ENCODE peak calls at places on chromosome 10, in five cellular contexts. L is tibial artery, V is colonic mucosa, M is Peyer's patch, X is keratinocyte. C is an unnamed sample. For H3K4me1 and H3K9me3, the result is how much of the 10 kb centered on the place peaks cover.

GRCh38 chr10:7572435-7572834 is 94.3 kb downstream of the ITIH5 start:
- DNase-seq in L (no peak), X (no peak), V (no peak), M (no peak), C (no peak)

GRCh38 chr10:108696792-108697477 is 1226.4 kb downstream of the XPNPEP1 start:
- DNase-seq in L (no peak), M (no peak), X (no peak), V (no peak), C (no peak)

GRCh38 chr10:112716076-112716475 is 234.0 kb upstream of the TCF7L2 start:
- DNase-seq in M (no peak), X (no peak), L (no peak), V (no peak), C (no peak)

GRCh38 chr10:69253171-69253570 is 25.1 kb upstream of the HK1 start:
- DNase-seq in L (no peak), M (no peak), X (no peak), V (no peak), C (no peak)

GRCh38 chr10:73446926-73447325 is 13.6 kb upstream of the MSS51 start:
- DNase-seq in V (no peak), L (no peak), M (no peak), X (no peak), C (no peak)

GRCh38 chr10:22071332-22071731 is 67.8 kb upstream of the DNAJC1 start:
- DNase-seq in L (no peak), X (no peak), V (no peak), M (no peak), C (no peak)

GRCh38 chr10:6990891-6991290 is 410.8 kb upstream of the PRKCQ start:
- DNase-seq in L (no peak), M (no peak), V (no peak), X (no peak), C (no peak)

GRCh38 chr10:126661356-126661755 is 9.1 kb downstream of the C10orf90 start:
- DNase-seq in L (no peak), X (no peak), V (no peak), M (no peak), C (no peak)

GRCh38 chr10:74637685-74638084 is 188.7 kb upstream of the KAT6B start:
- DNase-seq in L (no peak), X (no peak), M (no peak), V (no peak), C (no peak)

GRCh38 chr10:110400173-110400947 is 95.6 kb upstream of the SMNDC1 start:
- DNase-seq in V (no peak), L (no peak), M (no peak), X (no peak), C (no peak)

GRCh38 chr10:44972874-44973306 is 5.7 kb downstream of the DEPP1 start:
- DNase-seq in X (no peak), V (no peak), L (no peak), M (no peak), C (no peak)

GRCh38 chr10:44971935-44972792 is 6.4 kb downstream of the DEPP1 start:
- DNase-seq in X (no peak), M (no peak), V (no peak), L (no peak), C (no peak)

GRCh38 chr10:44970812-44971395 is 7.7 kb downstream of the DEPP1 start:
- DNase-seq in L (no peak), X (no peak), M (no peak), V (no peak), C (no peak)

GRCh38 chr10:44969854-44970253 is 8.8 kb downstream of the DEPP1 start:
- DNase-seq in V (no peak), X (no peak), M (no peak), L (no peak), C (no peak)

DNA sequence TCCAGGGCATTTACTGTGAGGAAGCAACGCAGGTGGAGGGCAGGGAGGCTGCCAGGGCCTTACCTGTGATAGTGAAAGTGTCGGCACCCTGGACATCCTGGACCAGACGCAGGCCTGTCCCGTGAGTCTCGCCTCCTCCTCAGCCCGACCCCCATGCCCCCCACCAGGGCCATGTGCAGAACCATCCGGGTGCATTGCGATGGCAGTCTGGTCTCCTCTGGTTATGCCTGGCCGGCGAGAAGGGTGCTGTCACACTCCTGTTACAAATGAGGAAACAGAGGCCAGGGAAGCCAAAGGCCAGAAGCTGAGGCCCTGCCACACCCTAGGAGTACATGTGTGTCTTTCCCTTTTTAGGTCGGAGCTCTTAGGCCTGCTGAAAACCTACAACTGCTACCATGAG is 7.2 kb downstream of the DEPP1 start:
- DNase-seq in V (no peak), M (no peak), X (no peak), L (no peak), C (no peak)
- H3K4me1 ChIP-seq in V (under half), M (under half), X (under half), L (under half), C (under half)

GRCh38 chr10:118832242-118832651 is 77.5 kb upstream of the CACUL1 start:
- DNase-seq in L (peak), V (peak), M (no peak), X (no peak), C (peak)
- H3K27ac ChIP-seq in L (no peak), V (no peak), M (no peak), X (no peak), C (no peak)

DNA sequence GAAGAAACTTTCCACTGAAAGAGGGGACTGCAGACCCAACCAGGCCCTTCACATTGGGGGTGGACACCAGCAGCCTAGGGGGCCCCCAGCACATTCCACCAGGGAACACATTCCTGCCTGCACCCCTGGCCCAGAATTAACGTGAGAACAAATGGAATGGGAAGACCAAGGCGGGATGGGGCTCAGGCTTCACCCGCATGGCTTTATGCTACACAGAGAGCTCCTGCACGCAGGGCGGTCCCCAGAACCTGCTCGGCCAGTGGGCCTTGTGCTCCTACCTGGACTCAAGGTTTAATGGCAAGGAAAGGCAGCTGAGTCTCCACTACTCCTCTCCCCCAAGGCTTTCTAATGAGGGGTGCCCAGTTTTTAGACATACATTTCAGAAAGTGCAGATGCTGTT is 146.3 kb upstream of the GPR26 start:
- DNase-seq in L (no peak), V (peak), M (no peak), X (no peak), C (no peak)
- H3K9me3 ChIP-seq in L (under half), V (under half), M (under half), X (under half), C (under half)

GRCh38 chr10:123008379-123009104 is at the start of the genes ACADSB and IKZF5:
- DNase-seq in X (peak), V (peak), L (peak), M (peak), C (peak)
- H3K4me1 ChIP-seq in X (under half), V (under half), L (under half), M (under half), C (under half)

C was measured in small intestine.